ENCODE peak calls at places on chromosomes 13 and 19, in six cellular contexts. A, H, U, C, Q and K are unnamed samples.

GRCh38 chr13:101178394-101178793 is 237.9 kb downstream of the NALCN start:
- DNase-seq in U (no peak), H (no peak), A (no peak), Q (no peak), C (no peak), K (no peak)

GRCh38 chr19:47518139-47518538 is 3.3 kb upstream of the NAPA start:
- DNase-seq in Q (peak), H (no peak), C (peak), A (no peak), U (no peak), K (no peak)

GRCh38 chr13:80901111-80902014 is 560.4 kb upstream of the SPRY2 start:
- DNase-seq in Q (no peak), C (no peak), U (no peak), H (no peak), A (no peak), K (no peak)

GRCh38 chr13:102461302-102461701 is 59.5 kb upstream of the FGF14 start:
- DNase-seq in Q (no peak), C (no peak), U (no peak), H (no peak), A (no peak), K (no peak)

GRCh38 chr19:19224852-19225494 is 13.2 kb downstream of the NCAN start:
- DNase-seq in H (peak), Q (peak), A (peak), C (peak), U (no peak), K (peak)

GRCh38 chr13:38417727-38418126 is 68.1 kb downstream of the UFM1 start:
- DNase-seq in C (no peak), Q (no peak), H (no peak), A (peak), U (no peak), K (no peak)

GRCh38 chr19:6062274-6062673 is 48.0 kb downstream of the RFX2 start:
- DNase-seq in C (peak), H (no peak), A (no peak), Q (peak), U (no peak), K (peak)

GRCh38 chr13:97429681-97430081 is 4.3 kb upstream of the RAP2A start:
- DNase-seq in C (no peak), Q (no peak), U (peak), H (no peak), A (no peak), K (no peak)

GRCh38 chr19:47699360-47699917 is 13.8 kb upstream of the EHD2 start:
- DNase-seq in U (peak), Q (peak), H (no peak), A (peak), C (peak), K (no peak)

GRCh38 chr13:47092202-47092601 is 195.3 kb upstream of the HTR2A start:
- DNase-seq in H (no peak), U (no peak), A (no peak), Q (no peak), C (no peak), K (no peak)

GRCh38 chr13:43124495-43124894 is 101.1 kb downstream of the DNAJC15 start:
- DNase-seq in C (no peak), U (no peak), A (no peak), Q (no peak), H (no peak), K (no peak)